ENCODE peak calls at places on chromosome 1, in nine cellular contexts. P is HCT116, F is MM.1S, D is GM23248, R is GM23338, E is hepatocyte, H is PC-3, V is neural progenitor cell, N is SK-N-SH. Q is an unnamed sample.

GRCh38 chr1:177346960-177347359 is 176.2 kb downstream of the BRINP2 start:
- DNase-seq in D (no peak), V (no peak), P (no peak), F (no peak), N (no peak), E (peak), R (no peak), H (no peak), Q (no peak)

GRCh38 chr1:117696567-117696966 is 90.7 kb downstream of the TENT5C start:
- DNase-seq in F (no peak), D (peak), P (no peak), H (no peak), V (no peak), N (no peak), E (no peak), R (no peak), Q (no peak)

GRCh38 chr1:30084909-30085571 is 638.3 kb downstream of the MATN1 start:
- DNase-seq in D (no peak), E (no peak), N (no peak), H (no peak), F (no peak), R (no peak), P (no peak), V (no peak), Q (no peak)

GRCh38 chr1:58884706-58885661 is 101.1 kb upstream of the JUN start:
- DNase-seq in N (no peak), P (no peak), H (peak), V (no peak), F (no peak), D (no peak), R (no peak), E (peak), Q (no peak)

GRCh38 chr1:193979219-193979618 is 792.8 kb upstream of the B3GALT2 start:
- DNase-seq in R (no peak), H (no peak), P (no peak), V (no peak), N (no peak), D (no peak), E (no peak), F (no peak), Q (no peak)

GRCh38 chr1:86774305-86775304 is 70.2 kb downstream of the SH3GLB1 start:
- DNase-seq in F (peak), R (peak), H (peak), V (peak), P (peak), N (no peak), E (peak), D (peak), Q (peak)

GRCh38 chr1:206035027-206035426 is 11.3 kb upstream of the CTSE start:
- DNase-seq in E (no peak), F (peak), P (no peak), D (no peak), V (no peak), H (no peak), R (no peak), N (no peak), Q (peak)

GRCh38 chr1:9494936-9495758 is 44.1 kb upstream of the SLC25A33 start:
- DNase-seq in R (peak), N (peak), E (peak), F (peak), H (peak), D (peak), V (peak), P (peak), Q (peak)

GRCh38 chr1:33442141-33442540 is 11.2 kb upstream of the PHC2 start:
- DNase-seq in F (no peak), E (no peak), D (no peak), N (no peak), H (peak), V (no peak), P (no peak), R (no peak), Q (no peak)

DNA sequence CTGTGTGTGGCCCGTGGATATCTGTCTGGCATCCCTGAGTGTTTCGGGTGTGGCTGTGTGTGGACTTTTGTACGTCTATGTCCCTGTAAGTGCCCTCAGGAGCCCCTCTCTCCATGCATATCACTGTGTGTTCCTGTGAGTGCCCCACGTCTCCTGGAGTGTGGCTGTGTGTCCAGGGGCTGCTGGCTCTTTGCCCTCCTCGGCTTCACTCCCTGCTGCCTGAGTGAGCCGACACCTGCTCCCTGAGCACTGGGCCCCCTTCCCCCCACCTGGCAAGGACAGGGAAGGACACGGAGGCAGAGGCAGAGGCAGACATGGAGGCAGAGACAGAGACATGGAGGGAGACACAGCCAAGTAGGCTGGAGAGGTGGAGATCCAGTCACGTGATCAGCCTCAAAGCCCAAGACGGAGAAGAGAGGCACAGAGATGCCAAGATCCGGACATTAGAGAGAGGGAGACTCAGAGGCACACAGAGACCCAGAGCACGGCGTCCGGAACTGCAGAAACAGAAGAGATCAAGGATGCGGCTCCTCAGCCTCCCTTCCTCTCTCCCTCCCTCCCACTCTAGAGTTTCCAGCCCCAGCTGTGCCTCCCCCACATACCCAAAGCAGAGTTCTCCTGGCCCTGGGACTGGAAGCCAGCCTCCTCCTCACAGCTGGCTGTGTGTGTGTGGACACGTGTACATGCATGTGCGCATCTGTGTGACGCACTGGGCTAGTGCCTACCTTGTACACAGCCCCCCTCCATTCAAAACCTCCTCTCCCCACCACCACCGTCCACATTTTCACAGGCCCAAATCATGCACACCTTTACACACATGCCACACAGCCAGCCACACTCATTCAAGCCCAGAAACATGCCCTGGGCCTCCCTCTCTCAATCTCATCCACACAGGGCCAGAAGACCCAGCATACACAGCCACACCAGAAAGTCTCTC is 39.0 kb upstream of the WASF2 start:
- DNase-seq in D (peak), H (no peak), P (no peak), R (peak), E (peak), N (no peak), F (no peak), V (peak), Q (no peak)
- TF ChIP-seq EZH2phosphoT487 in D (no peak), H (no peak), P (no peak), R (no peak), E (no peak), N (no peak), F (no peak), V (no peak), Q (no peak)

GRCh38 chr1:104084380-104084779 is 334.7 kb downstream of the AMY1C start:
- DNase-seq in H (no peak), E (no peak), F (no peak), V (no peak), N (no peak), D (no peak), R (peak), P (no peak), Q (no peak)

DNA sequence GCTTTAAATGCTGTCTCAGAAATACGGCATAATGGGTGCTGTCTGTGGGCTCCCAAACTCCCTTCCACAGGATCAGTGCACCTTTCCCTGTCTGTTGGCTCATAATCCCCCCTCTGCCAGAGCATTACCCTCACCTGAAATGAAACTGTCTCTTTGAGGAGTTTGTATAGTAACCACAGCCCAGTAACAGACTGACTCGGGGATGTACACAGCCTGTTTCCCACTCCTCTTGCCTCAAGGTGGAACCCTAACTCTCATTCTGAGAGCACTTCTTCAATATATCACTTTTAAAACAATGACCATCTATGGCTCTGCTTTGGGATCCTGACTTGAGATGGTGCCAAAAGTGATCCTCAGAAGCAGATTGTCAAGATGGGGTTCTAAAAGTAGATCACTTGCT is 332.5 kb downstream of the AMY1C start:
- DNase-seq in P (no peak), R (no peak), V (no peak), D (no peak), N (no peak), E (no peak), F (peak), H (no peak), Q (no peak)
- TF ChIP-seq EZH2phosphoT487 in P (no peak), R (no peak), V (no peak), D (no peak), N (no peak), E (no peak), F (no peak), H (no peak), Q (no peak)

GRCh38 chr1:90393025-90393424 is 324.1 kb downstream of the BARHL2 start:
- DNase-seq in N (no peak), R (no peak), F (no peak), P (no peak), E (no peak), H (peak), D (no peak), V (no peak), Q (no peak)
- TF ChIP-seq EZH2phosphoT487 in N (no peak), R (no peak), F (no peak), P (no peak), E (no peak), H (no peak), D (no peak), V (no peak), Q (no peak)

GRCh38 chr1:168582690-168583325 is 6.4 kb downstream of the XCL1 start:
- DNase-seq in D (peak), R (no peak), F (no peak), H (peak), P (no peak), V (no peak), N (no peak), E (no peak), Q (no peak)
- TF ChIP-seq EZH2phosphoT487 in D (no peak), R (no peak), F (no peak), H (no peak), P (no peak), V (no peak), N (no peak), E (no peak), Q (no peak)

GRCh38 chr1:110533230-110533629 is 14.3 kb upstream of the KCNA10 start:
- DNase-seq in F (no peak), R (no peak), D (no peak), V (no peak), E (no peak), N (no peak), P (no peak), H (no peak), Q (peak)
- TF ChIP-seq EZH2phosphoT487 in F (no peak), R (no peak), D (no peak), V (no peak), E (no peak), N (no peak), P (no peak), H (no peak), Q (no peak)

GRCh38 chr1:172929006-172929405 is 121.7 kb downstream of the TNFSF18 start:
- DNase-seq in E (no peak), H (peak), D (peak), V (no peak), R (no peak), N (no peak), F (no peak), P (no peak), Q (no peak)

GRCh38 chr1:172931340-172931739 is 119.4 kb downstream of the TNFSF18 start:
- DNase-seq in P (no peak), F (no peak), N (no peak), D (no peak), R (no peak), H (no peak), V (no peak), E (no peak), Q (no peak)

GRCh38 chr1:172926070-172926469 is 124.7 kb downstream of the TNFSF18 start:
- DNase-seq in H (no peak), R (no peak), N (no peak), D (no peak), F (no peak), P (no peak), E (no peak), V (no peak), Q (no peak)

GRCh38 chr1:172930142-172930541 is 120.6 kb downstream of the TNFSF18 start:
- DNase-seq in V (no peak), R (no peak), N (no peak), E (no peak), H (no peak), D (no peak), F (no peak), P (no peak), Q (no peak)

DNA sequence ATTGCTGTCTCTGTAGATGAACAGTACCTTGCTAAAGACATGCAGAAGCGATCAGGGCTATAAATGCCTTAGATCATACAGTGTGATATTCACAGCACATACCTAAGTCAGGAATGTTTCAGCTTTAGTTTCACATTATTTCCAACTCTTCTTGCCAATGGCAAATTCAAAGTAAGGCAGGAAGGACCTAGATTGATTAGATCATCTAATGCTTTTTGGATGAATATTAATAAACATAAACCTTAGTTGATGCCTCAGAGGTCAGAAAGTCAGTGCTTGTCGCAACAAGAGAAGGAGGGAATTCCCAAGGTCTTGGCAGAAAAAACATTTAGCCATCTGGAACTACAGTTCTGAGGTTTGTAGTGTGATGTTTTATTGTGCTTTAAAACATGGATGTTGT is 122.3 kb downstream of the TNFSF18 start:
- DNase-seq in E (no peak), H (peak), P (no peak), D (peak), V (no peak), N (no peak), F (no peak), R (no peak), Q (no peak)
- TF ChIP-seq EZH2phosphoT487 in E (no peak), H (no peak), P (no peak), D (no peak), V (no peak), N (no peak), F (no peak), R (no peak), Q (no peak)

DNA sequence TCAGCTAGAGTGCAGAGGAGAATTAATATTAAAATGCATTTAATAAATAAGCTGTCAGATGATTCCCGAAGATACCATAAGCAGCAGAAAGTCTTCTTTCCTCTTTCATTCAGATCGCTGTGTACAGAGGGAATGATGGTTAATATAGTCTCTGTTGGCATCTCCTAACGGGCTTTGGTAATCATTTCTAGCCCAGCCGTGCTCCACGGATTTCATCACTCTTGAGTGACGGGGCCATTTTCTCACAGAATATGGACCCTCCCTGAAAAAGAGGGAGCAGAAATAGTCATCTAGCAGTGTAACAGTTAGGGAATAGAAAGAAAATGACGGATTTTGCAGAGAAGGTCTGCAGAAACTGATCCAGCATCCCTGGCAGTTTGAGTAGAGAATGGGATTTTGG is 103.1 kb downstream of the ST6GALNAC3 start:
- DNase-seq in F (no peak), V (no peak), H (no peak), R (no peak), E (no peak), P (no peak), D (no peak), N (no peak), Q (no peak)
- TF ChIP-seq EZH2phosphoT487 in F (no peak), V (no peak), H (no peak), R (no peak), E (no peak), P (no peak), D (no peak), N (no peak), Q (no peak)

DNA sequence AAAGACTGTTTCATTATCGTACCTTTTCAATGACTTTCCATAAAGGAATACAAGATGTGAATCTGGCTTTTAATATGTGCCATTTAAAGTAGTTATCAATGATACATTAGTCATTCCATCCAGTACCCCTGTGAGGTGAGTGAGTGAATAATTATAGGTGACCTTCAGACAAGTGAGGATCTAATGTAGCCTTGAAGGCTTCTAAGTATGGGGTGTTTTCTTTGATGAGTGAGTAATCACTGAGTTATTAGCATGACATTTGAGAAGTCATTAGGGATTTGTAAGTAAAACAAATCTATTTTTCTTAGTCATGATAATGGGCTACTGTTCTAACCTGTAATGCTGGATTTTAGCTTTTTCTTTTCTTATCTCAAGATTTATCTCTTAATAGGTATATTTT is 831.4 kb downstream of the ADGRL2 start:
- DNase-seq in E (no peak), V (no peak), H (peak), R (no peak), D (no peak), F (no peak), N (no peak), P (peak), Q (no peak)
- TF ChIP-seq EZH2phosphoT487 in E (no peak), V (no peak), H (no peak), R (no peak), D (no peak), F (no peak), N (no peak), P (no peak), Q (no peak)